ENCODE peak calls at places on chromosomes 7 and 10, in eight cellular contexts. One of them, this sample, is unnamed.

GRCh38 chr10:47245731-47246350 is 54.2 kb upstream of the GDF10 start:
- DNase-seq in tibial nerve: no peak
- DNase-seq in heart left ventricle: no peak
- DNase-seq in RWPE2: no peak
- DNase-seq in aorta: no peak
- DNase-seq in OCI-LY7: no peak
- DNase-seq in right cardiac atrium: no peak
- DNase-seq in skeletal muscle cell: no peak
- DNase-seq in this sample: no peak

GRCh38 chr10:109915566-109915965 is 7.7 kb downstream of the XPNPEP1 start:
- DNase-seq in tibial nerve: no peak
- DNase-seq in heart left ventricle: no peak
- DNase-seq in RWPE2: no peak
- DNase-seq in aorta: no peak
- DNase-seq in OCI-LY7: no peak
- DNase-seq in right cardiac atrium: no peak
- DNase-seq in skeletal muscle cell: no peak
- DNase-seq in this sample: no peak

GRCh38 chr10:131731780-131732630 is 168.8 kb upstream of the PPP2R2D start:
- DNase-seq in tibial nerve: no peak
- DNase-seq in heart left ventricle: no peak
- DNase-seq in RWPE2: no peak
- DNase-seq in aorta: peak
- DNase-seq in OCI-LY7: no peak
- DNase-seq in right cardiac atrium: no peak
- DNase-seq in skeletal muscle cell: no peak
- DNase-seq in this sample: no peak

GRCh38 chr7:129741743-129742213 is 130.3 kb downstream of the NRF1 start:
- DNase-seq in tibial nerve: no peak
- DNase-seq in heart left ventricle: no peak
- DNase-seq in RWPE2: no peak
- DNase-seq in aorta: no peak
- DNase-seq in OCI-LY7: no peak
- DNase-seq in right cardiac atrium: no peak
- DNase-seq in skeletal muscle cell: no peak
- DNase-seq in this sample: peak

GRCh38 chr7:44912775-44913347 is 27.5 kb upstream of the PURB start:
- DNase-seq in tibial nerve: no peak
- DNase-seq in heart left ventricle: no peak
- DNase-seq in RWPE2: no peak
- DNase-seq in aorta: no peak
- DNase-seq in OCI-LY7: no peak
- DNase-seq in right cardiac atrium: no peak
- DNase-seq in skeletal muscle cell: no peak
- DNase-seq in this sample: no peak

GRCh38 chr10:16915308-16915707 is 98.1 kb upstream of the RSU1 start:
- DNase-seq in tibial nerve: no peak
- DNase-seq in heart left ventricle: no peak
- DNase-seq in RWPE2: no peak
- DNase-seq in aorta: no peak
- DNase-seq in OCI-LY7: no peak
- DNase-seq in right cardiac atrium: no peak
- DNase-seq in skeletal muscle cell: no peak
- DNase-seq in this sample: peak

GRCh38 chr10:111392910-111393309 is 316.1 kb downstream of the ADRA2A start:
- DNase-seq in tibial nerve: no peak
- DNase-seq in heart left ventricle: no peak
- DNase-seq in RWPE2: no peak
- DNase-seq in aorta: no peak
- DNase-seq in OCI-LY7: no peak
- DNase-seq in right cardiac atrium: no peak
- DNase-seq in skeletal muscle cell: no peak
- DNase-seq in this sample: no peak

GRCh38 chr10:33901166-33901565 is 566.7 kb upstream of the NRP1 start:
- DNase-seq in tibial nerve: no peak
- DNase-seq in heart left ventricle: no peak
- DNase-seq in RWPE2: no peak
- DNase-seq in aorta: no peak
- DNase-seq in OCI-LY7: no peak
- DNase-seq in right cardiac atrium: no peak
- DNase-seq in skeletal muscle cell: peak
- DNase-seq in this sample: no peak

GRCh38 chr7:18126274-18126673 is 98.6 kb upstream of the PRPS1L1 start:
- DNase-seq in tibial nerve: no peak
- DNase-seq in heart left ventricle: no peak
- DNase-seq in RWPE2: no peak
- DNase-seq in aorta: no peak
- DNase-seq in OCI-LY7: no peak
- DNase-seq in right cardiac atrium: no peak
- DNase-seq in skeletal muscle cell: no peak
- DNase-seq in this sample: no peak

GRCh38 chr7:93146465-93147127 is 1.6 kb downstream of the SAMD9L start:
- DNase-seq in tibial nerve: no peak
- DNase-seq in heart left ventricle: no peak
- DNase-seq in RWPE2: no peak
- DNase-seq in aorta: no peak
- DNase-seq in OCI-LY7: no peak
- DNase-seq in right cardiac atrium: peak
- DNase-seq in skeletal muscle cell: no peak
- DNase-seq in this sample: no peak
- H3K4me3 ChIP-seq in tibial nerve: peak
- H3K4me3 ChIP-seq in heart left ventricle: peak
- H3K4me3 ChIP-seq in RWPE2: no peak
- H3K4me3 ChIP-seq in aorta: peak
- H3K4me3 ChIP-seq in OCI-LY7: peak
- H3K4me3 ChIP-seq in right cardiac atrium: peak
- H3K4me3 ChIP-seq in skeletal muscle cell: no peak
- H3K4me3 ChIP-seq in this sample: no peak

DNA sequence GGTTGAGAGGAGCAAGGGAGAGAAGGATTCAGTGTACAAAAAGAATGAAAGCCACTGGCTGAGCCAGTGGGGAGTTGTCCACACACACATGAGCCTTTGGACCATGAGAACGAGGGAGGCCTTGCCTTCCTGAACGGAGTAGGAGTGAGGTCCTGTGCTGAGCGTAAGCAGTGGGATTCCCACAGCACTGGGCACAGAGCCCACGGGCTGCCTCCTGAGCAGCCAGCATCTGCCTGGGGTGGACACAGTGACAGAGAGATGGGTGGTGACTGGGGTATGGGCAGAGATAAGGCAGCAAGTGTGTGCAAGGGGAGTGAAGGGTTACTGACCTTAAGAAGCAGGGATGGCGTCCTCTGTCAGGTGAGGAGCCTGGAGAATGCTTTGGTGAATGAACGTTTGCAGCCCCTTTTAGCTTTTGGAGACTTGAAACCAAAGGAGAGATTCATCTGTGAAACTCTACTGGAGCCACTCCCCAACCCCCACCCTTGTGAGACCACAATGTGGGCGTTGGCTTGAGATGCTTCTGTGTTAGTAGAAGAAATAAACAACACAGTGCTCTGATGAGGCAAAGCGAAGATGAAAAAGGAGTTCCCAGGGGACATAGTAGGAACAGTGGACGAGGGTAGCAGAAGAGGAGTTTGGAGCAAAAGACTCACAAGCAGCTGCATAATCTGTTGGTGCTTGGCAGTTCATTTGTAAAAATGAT is 56.5 kb downstream of the FIGNL1 start:
- DNase-seq in tibial nerve: no peak
- DNase-seq in heart left ventricle: no peak
- DNase-seq in RWPE2: no peak
- DNase-seq in aorta: no peak
- DNase-seq in OCI-LY7: no peak
- DNase-seq in right cardiac atrium: no peak
- DNase-seq in skeletal muscle cell: no peak
- DNase-seq in this sample: no peak
- H3K4me3 ChIP-seq in tibial nerve: no peak
- H3K4me3 ChIP-seq in heart left ventricle: no peak
- H3K4me3 ChIP-seq in RWPE2: no peak
- H3K4me3 ChIP-seq in aorta: no peak
- H3K4me3 ChIP-seq in OCI-LY7: no peak
- H3K4me3 ChIP-seq in right cardiac atrium: no peak
- H3K4me3 ChIP-seq in skeletal muscle cell: no peak
- H3K4me3 ChIP-seq in this sample: no peak

GRCh38 chr10:71838264-71839211 is 12.5 kb downstream of the PSAP start:
- DNase-seq in tibial nerve: no peak
- DNase-seq in heart left ventricle: no peak
- DNase-seq in RWPE2: no peak
- DNase-seq in aorta: peak
- DNase-seq in OCI-LY7: no peak
- DNase-seq in right cardiac atrium: no peak
- DNase-seq in skeletal muscle cell: no peak
- DNase-seq in this sample: no peak

GRCh38 chr10:71835671-71836593 is 15.1 kb downstream of the PSAP start:
- DNase-seq in tibial nerve: peak
- DNase-seq in heart left ventricle: peak
- DNase-seq in RWPE2: no peak
- DNase-seq in aorta: peak
- DNase-seq in OCI-LY7: peak
- DNase-seq in right cardiac atrium: peak
- DNase-seq in skeletal muscle cell: peak
- DNase-seq in this sample: no peak

GRCh38 chr10:71834343-71834674 is 16.7 kb downstream of the PSAP start:
- DNase-seq in tibial nerve: no peak
- DNase-seq in heart left ventricle: no peak
- DNase-seq in RWPE2: no peak
- DNase-seq in aorta: no peak
- DNase-seq in OCI-LY7: no peak
- DNase-seq in right cardiac atrium: no peak
- DNase-seq in skeletal muscle cell: no peak
- DNase-seq in this sample: no peak

GRCh38 chr10:71836594-71836970 is 14.5 kb downstream of the PSAP start:
- DNase-seq in tibial nerve: no peak
- DNase-seq in heart left ventricle: no peak
- DNase-seq in RWPE2: no peak
- DNase-seq in aorta: no peak
- DNase-seq in OCI-LY7: peak
- DNase-seq in right cardiac atrium: no peak
- DNase-seq in skeletal muscle cell: no peak
- DNase-seq in this sample: no peak

DNA sequence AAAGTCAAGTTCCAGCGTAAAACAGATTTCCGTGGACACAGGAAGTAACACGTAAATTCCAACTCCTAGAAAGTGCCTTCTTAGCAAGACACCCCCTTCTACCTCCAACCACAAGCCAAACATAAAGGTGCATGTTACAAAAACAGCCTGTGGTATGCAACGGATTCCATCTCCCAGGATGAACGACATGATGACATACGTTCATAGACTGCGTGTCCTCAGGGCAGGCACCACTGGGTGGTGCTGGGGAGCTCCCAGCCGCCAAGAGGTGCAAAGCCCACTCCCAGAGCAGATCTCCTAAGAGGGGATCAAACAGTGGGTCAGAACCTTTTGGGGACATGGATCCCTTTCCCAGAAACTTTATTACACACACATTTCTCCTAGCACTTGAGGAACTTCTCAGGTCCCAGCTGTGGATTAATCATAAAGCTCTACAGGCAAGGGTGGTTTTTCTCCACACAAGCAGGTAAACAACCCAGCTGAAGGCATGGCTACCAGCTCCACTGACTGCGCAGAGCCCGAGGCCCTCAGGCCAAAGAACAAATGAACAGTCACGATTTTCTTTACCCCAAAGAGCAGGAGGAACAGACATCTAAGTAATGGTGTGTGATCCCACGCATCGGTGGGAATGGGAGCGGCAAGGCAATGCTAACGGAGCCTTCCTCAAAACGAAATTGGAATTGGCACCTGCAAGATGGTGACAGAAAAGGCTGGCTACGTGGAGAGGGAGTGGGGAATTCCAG is 13.8 kb downstream of the PSAP start:
- DNase-seq in tibial nerve: no peak
- DNase-seq in heart left ventricle: no peak
- DNase-seq in RWPE2: no peak
- DNase-seq in aorta: peak
- DNase-seq in OCI-LY7: peak
- DNase-seq in right cardiac atrium: no peak
- DNase-seq in skeletal muscle cell: no peak
- DNase-seq in this sample: peak
- H3K4me3 ChIP-seq in tibial nerve: no peak
- H3K4me3 ChIP-seq in heart left ventricle: no peak
- H3K4me3 ChIP-seq in RWPE2: no peak
- H3K4me3 ChIP-seq in aorta: no peak
- H3K4me3 ChIP-seq in OCI-LY7: peak
- H3K4me3 ChIP-seq in right cardiac atrium: no peak
- H3K4me3 ChIP-seq in skeletal muscle cell: no peak
- H3K4me3 ChIP-seq in this sample: no peak

DNA sequence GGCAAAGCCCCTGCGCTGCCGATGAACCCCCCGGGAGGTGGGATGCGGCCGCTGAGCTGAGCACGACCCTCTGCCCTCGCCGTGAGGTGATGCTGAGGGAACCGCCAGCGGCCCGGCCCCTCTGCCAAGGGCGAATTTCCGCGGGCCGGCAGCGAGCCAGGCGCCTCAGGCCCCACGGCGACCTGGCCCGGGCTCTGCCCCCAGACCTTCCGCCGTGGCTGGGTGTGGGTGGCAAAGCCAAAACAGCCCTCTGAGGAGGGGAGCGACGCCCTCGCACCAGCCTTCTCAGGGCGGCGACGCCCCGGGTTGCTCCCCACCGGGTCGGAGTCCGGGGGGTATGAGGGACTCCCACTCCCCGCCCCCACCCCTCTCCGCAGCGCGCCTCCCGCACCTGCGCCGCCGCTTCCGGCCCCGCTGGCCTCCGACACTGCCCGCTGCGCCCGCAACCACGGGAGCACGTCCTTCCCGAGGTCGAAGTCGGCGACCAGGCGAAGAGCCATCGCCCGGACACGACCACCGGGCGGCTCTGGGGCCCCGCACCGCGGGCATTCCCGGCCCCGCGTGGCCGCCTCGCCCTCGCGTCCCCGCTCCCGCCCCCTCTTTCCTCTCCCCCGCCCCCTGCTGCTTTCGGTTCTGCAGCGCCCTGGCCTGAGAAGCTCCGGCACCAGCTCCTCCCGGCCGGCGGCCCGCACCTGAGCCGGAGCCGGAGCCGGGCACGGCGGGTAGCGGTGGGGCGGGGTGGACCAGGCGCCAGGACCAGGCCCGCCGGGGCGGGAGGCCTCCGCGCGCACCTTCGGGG is at the start of gene GSAP:
- DNase-seq in tibial nerve: no peak
- DNase-seq in heart left ventricle: peak
- DNase-seq in RWPE2: peak
- DNase-seq in aorta: peak
- DNase-seq in OCI-LY7: no peak
- DNase-seq in right cardiac atrium: peak
- DNase-seq in skeletal muscle cell: no peak
- DNase-seq in this sample: no peak
- H3K4me3 ChIP-seq in tibial nerve: peak
- H3K4me3 ChIP-seq in heart left ventricle: peak
- H3K4me3 ChIP-seq in RWPE2: peak
- H3K4me3 ChIP-seq in aorta: peak
- H3K4me3 ChIP-seq in OCI-LY7: peak
- H3K4me3 ChIP-seq in right cardiac atrium: peak
- H3K4me3 ChIP-seq in skeletal muscle cell: peak
- H3K4me3 ChIP-seq in this sample: no peak